ENCODE peak calls at places on chromosome 22, in six cellular contexts. D, H, K, S, G and P are unnamed samples.
A peak's percentile ranks its signal among the peaks of the same experiment; 100 is the strongest.

GRCh38 chr22:19121631-19122142 is 525 bp downstream of the DGCR2 start:
- DNase-seq in D (peak; percentile 44), H (peak; percentile 50), K (peak; percentile 95), S (no peak), G (peak; percentile 81), P (no peak)

GRCh38 chr22:24416095-24416494 is 11.3 kb upstream of the ADORA2A start:
- DNase-seq in D (no peak), H (no peak), K (no peak), S (no peak), G (no peak), P (no peak)

GRCh38 chr22:49014227-49015201 is 813.2 kb downstream of the BRD1 start:
- DNase-seq in D (no peak), H (no peak), K (no peak), S (no peak), G (no peak), P (no peak)

GRCh38 chr22:17366830-17367229 is 2.4 kb upstream of the CECR2 start:
- DNase-seq in D (no peak), H (peak; percentile 48), K (peak; percentile 63), S (no peak), G (no peak), P (no peak)

GRCh38 chr22:48515571-48516200 is 1312.0 kb downstream of the BRD1 start:
- DNase-seq in D (no peak), H (no peak), K (no peak), S (no peak), G (no peak), P (no peak)

GRCh38 chr22:19412934-19413333 is 18.6 kb downstream of the HIRA start:
- DNase-seq in D (no peak), H (no peak), K (no peak), S (no peak), G (no peak), P (no peak)

GRCh38 chr22:26169312-26170111 is at the start of gene SEZ6L:
- DNase-seq in D (peak; percentile 7), H (no peak), K (no peak), S (no peak), G (peak; percentile 19), P (no peak)

GRCh38 chr22:46078241-46079092 is 71.9 kb upstream of the PPARA start:
- DNase-seq in D (peak; percentile 84), H (peak; percentile 88), K (peak; percentile 83), S (no peak), G (peak; percentile 91), P (no peak)

GRCh38 chr22:29270475-29271271 is 2.6 kb downstream of the EWSR1 start:
- DNase-seq in D (peak; percentile 62), H (peak; percentile 39), K (no peak), S (no peak), G (no peak), P (peak; percentile 9)

GRCh38 chr22:17371446-17371845 is 2.2 kb downstream of the CECR2 start:
- DNase-seq in D (no peak), H (no peak), K (peak; percentile 35), S (no peak), G (no peak), P (no peak)

DNA sequence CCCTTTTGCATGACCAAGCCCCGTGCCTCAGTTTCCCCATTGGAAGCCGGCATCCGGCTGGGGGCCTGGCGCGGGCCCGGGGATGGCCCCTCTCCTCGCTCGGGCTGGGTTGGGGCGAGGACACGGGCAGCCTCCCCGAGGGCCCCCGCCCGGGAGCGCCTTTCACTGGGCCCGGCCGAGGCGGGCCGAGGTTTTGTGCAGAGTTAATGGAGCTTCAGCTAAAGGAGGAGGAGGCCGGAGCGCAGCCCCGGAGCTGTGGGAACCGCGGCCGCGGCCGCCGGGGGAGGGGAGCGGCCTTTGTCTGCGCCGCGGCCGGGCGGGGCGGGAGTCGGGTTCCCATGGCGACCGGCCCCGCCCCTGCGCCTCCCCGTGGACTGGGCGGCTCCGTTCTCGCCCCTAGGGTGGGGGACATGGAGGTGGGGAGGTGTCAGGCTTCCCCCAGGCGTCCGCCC is 1.4 kb upstream of the MAPK11 start:
- DNase-seq in D (peak; percentile 63), H (peak; percentile 56), K (no peak), S (no peak), G (peak; percentile 58), P (peak; percentile 64)
- H3K4me3 ChIP-seq in D (peak overlapping the region; percentile 33), H (peak overlapping the region; percentile 47), K (peak overlapping the region; percentile 58), S (peak overlapping the region; percentile 74), G (no peak overlapping the region), P (peak overlapping the region; percentile 47)

GRCh38 chr22:39428597-39429071 is 28.2 kb upstream of the MGAT3 start:
- DNase-seq in D (peak; percentile 39), H (no peak), K (no peak), S (no peak), G (no peak), P (peak; percentile 87)
- TF ChIP-seq CTCF in D (no peak), H (no peak), K (no peak), S (no peak), G (no peak), P (no peak)

GRCh38 chr22:35177811-35178210 is 79.5 kb upstream of the HMGXB4 start:
- DNase-seq in D (no peak), H (no peak), K (no peak), S (no peak), G (no peak), P (no peak)
- H3K4me3 ChIP-seq in D (no peak overlapping the region), H (no peak overlapping the region), K (no peak overlapping the region), S (no peak overlapping the region), G (no peak overlapping the region), P (no peak overlapping the region)

GRCh38 chr22:42794551-42795510 is 62.2 kb downstream of the ARFGAP3 start:
- DNase-seq in D (no peak), H (no peak), K (no peak), S (no peak), G (no peak), P (no peak)
- TF ChIP-seq CTCF in D (peak; percentile 27), H (peak; percentile 23), K (no peak), S (no peak), G (no peak), P (peak; percentile 24)

DNA sequence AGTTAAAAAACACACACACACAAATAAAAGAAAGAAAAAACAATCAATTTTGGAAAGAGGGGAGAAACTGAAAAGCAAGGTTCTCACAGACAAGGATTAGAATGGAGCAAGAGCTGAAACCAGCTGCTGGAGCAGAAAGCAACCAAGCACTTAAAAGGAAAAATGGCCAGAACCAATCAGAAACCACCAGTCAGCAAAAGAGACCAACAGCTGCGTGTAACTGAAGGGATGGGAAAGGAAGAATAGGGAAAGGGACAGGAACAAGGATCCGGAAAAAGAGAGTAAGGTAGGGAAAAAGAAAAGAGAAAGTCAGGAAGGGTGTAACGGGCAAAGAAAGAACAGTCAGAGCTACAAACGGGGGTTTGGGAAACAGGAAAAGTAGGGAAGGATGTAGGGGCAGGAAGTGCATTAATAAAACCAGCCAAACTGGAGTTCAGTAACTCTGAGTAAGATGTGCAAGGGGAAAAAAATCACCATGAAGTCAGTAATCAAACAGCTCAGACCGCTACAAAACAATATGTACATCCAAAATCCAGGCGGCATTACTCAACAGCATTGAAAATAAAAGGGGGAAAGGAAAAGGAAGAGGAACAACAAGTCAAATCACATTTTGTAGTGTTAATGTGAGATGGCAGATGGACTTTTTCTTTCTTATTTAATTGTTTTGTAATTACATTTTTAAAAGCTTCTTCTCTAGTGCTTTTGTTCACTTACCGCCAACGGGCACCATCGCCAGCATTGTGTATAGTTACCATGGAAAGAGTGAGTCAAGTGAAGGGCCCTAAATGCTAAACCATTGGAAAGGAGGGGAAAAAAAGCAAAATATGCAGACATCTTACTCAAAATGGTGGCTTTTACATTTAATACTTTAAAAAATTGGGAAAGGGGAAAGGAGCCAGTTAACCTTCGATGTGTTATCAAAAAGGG is 49.2 kb downstream of the APOL5 start:
- DNase-seq in D (peak; percentile 55), H (peak; percentile 67), K (no peak), S (no peak), G (no peak), P (peak; percentile 61)
- H3K4me3 ChIP-seq in D (no peak overlapping the region), H (no peak overlapping the region), K (peak overlapping the region; percentile 13), S (peak overlapping the region; percentile 32), G (no peak overlapping the region), P (peak overlapping the region; percentile 1)

GRCh38 chr22:32204211-32204855 is 540 bp downstream of the RFPL2 start:
- DNase-seq in D (no peak), H (no peak), K (no peak), S (no peak), G (peak; percentile 47), P (no peak)

GRCh38 chr22:32203181-32204105 is 1.4 kb downstream of the RFPL2 start:
- DNase-seq in D (no peak), H (no peak), K (no peak), S (no peak), G (no peak), P (no peak)

GRCh38 chr22:32205974-32206773 is 1.3 kb upstream of the RFPL2 start:
- DNase-seq in D (no peak), H (no peak), K (no peak), S (no peak), G (no peak), P (no peak)

GRCh38 chr22:32206774-32207758 is 2.2 kb upstream of the RFPL2 start:
- DNase-seq in D (peak; percentile 6), H (peak; percentile 27), K (no peak), S (no peak), G (peak; percentile 55), P (peak; percentile 7)

GRCh38 chr22:32204856-32205722 is at the start of gene RFPL2:
- DNase-seq in D (peak; percentile 27), H (peak; percentile 29), K (no peak), S (no peak), G (peak; percentile 60), P (peak; percentile 15)
- TF ChIP-seq CTCF in D (no peak), H (no peak), K (no peak), S (no peak), G (no peak), P (no peak)

DNA sequence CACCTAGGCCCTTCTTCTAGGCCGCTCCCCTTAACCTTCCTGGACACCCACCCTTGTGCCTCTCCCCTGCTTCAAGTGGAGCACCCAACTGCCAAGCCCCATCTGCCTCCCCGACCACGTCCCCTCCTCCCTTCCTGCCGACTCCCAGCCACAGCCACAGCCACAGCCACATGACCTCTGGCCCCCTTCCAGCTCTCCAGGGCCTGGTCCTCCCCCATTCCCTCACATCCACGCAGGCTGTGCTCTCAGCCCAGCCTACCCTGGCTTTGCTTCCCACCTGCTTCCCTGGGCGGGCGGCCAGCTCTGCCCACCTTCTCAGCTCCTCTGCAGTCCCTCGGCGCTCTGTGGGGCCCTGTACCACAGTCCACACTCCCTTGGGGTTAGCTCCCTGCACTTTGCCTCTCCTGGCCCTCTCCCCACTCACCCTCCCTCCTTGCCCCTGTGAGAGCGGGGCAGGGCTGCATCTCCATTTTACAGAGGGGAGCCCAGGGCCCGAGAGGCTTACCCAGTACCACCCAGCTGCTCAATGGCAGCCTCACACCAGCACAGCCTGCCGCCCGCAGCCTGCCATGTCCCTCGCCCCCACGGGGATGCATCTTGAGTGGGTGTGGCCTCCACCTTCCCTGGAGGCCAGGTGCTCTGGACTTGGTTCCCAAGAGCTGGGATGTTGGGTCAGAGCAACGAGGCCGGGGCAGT is 20.3 kb downstream of the PARVG start:
- DNase-seq in D (no peak), H (no peak), K (no peak), S (no peak), G (no peak), P (no peak)
- H3K4me3 ChIP-seq in D (no peak overlapping the region), H (no peak overlapping the region), K (no peak overlapping the region), S (no peak overlapping the region), G (no peak overlapping the region), P (no peak overlapping the region)